ENCODE peak calls at places on chromosomes 1 and 21, in four cellular contexts. J is ELF-1, Q is PC-3, P is mesenteric fat pad. H is an unnamed sample.

GRCh38 chr1:212167098-212167497 is 118.1 kb upstream of the PPP2R5A start:
- DNase-seq in P (no peak), Q (no peak), J (no peak), H (no peak)

GRCh38 chr1:226095286-226095685 is 32.8 kb downstream of the H3-3A start:
- DNase-seq in Q (no peak), J (no peak), P (peak; percentile 65), H (no peak)

GRCh38 chr1:158203693-158204457 is 23.2 kb downstream of the CD1D start:
- DNase-seq in J (no peak), Q (peak; percentile 80), P (no peak), H (peak; percentile 54)

GRCh38 chr1:27621067-27621920 is 13.7 kb downstream of the FGR start:
- DNase-seq in Q (peak; percentile 76), J (peak; percentile 45), P (no peak), H (no peak)

GRCh38 chr1:3787347-3787710 is 9.0 kb downstream of the LRRC47 start:
- DNase-seq in P (no peak), J (no peak), Q (no peak), H (no peak)

GRCh38 chr1:24963099-24963872 is 33.2 kb upstream of the RUNX3 start:
- DNase-seq in J (no peak), P (no peak), Q (no peak), H (no peak)

GRCh38 chr1:228911225-228911624 is 175.9 kb downstream of the RHOU start:
- DNase-seq in P (no peak), Q (no peak), J (peak; percentile 31), H (peak; percentile 52)

GRCh38 chr21:44084496-44085241 is 22.5 kb upstream of the PWP2 start:
- DNase-seq in Q (no peak), J (no peak), P (peak; percentile 41), H (peak; percentile 46)

GRCh38 chr1:67764674-67765073 is 68.6 kb downstream of the GNG12 start:
- DNase-seq in P (no peak), J (no peak), Q (no peak), H (no peak)

GRCh38 chr1:180928272-180929230 is 15.9 kb downstream of the KIAA1614 start:
- DNase-seq in J (no peak), P (no peak), Q (no peak), H (no peak)

GRCh38 chr1:202213361-202214088 is 19.9 kb downstream of the LGR6 start:
- DNase-seq in P (no peak), Q (peak; percentile 42), J (peak; percentile 78), H (no peak)

GRCh38 chr1:1080951-1081310 is 6.8 kb upstream of the RNF223 start:
- DNase-seq in J (no peak), P (no peak), Q (no peak), H (no peak)

GRCh38 chr1:236204043-236204442 is 61.7 kb downstream of the GPR137B start:
- DNase-seq in Q (peak; percentile 40), J (no peak), P (no peak), H (no peak)

GRCh38 chr1:204651843-204652421 is 33.6 kb downstream of the LRRN2 start:
- DNase-seq in P (no peak), J (peak; percentile 48), Q (no peak), H (no peak)

GRCh38 chr21:38660333-38661295 is 145.1 kb upstream of the ETS2 start:
- DNase-seq in J (peak; percentile 24), P (no peak), Q (no peak), H (peak; percentile 80)

GRCh38 chr1:8381618-8382017 is 63.7 kb downstream of the SLC45A1 start:
- DNase-seq in P (no peak), J (no peak), Q (no peak), H (no peak)

GRCh38 chr1:174068000-174068399 is 45.8 kb upstream of the RC3H1 start:
- DNase-seq in P (no peak), Q (peak; percentile 44), J (no peak), H (no peak)

GRCh38 chr1:209642817-209643216 is 9.4 kb downstream of the LAMB3 start:
- DNase-seq in P (no peak), Q (no peak), J (no peak), H (no peak)

GRCh38 chr1:212669102-212669501 is 30.5 kb downstream of the BATF3 start:
- DNase-seq in P (peak; percentile 75), J (no peak), Q (peak; percentile 53), H (peak; percentile 29)

H was measured in coronary artery.